ENCODE peak calls at places on chromosomes 1 and 21, in nine cellular contexts. O, E, A, T, J, B, G, Y and N are unnamed samples.
A peak's percentile ranks its signal among the peaks of the same experiment; 100 is the strongest.

GRCh38 chr1:204623894-204624361 is 61.6 kb downstream of the LRRN2 start:
- DNase-seq in J (peak; percentile 82), B (peak; percentile 32), T (no peak), G (no peak), O (no peak), A (no peak), E (no peak), Y (no peak), N (peak; percentile 27)

GRCh38 chr1:28122183-28122582 is 33.8 kb upstream of the EYA3 start:
- DNase-seq in E (no peak), O (no peak), J (no peak), Y (no peak), A (no peak), G (peak; percentile 64), B (no peak), T (no peak), N (no peak)

GRCh38 chr1:53362851-53363642 is 35.2 kb upstream of the LRP8 start:
- DNase-seq in E (no peak), Y (no peak), G (peak; percentile 34), O (no peak), T (peak; percentile 91), J (peak; percentile 51), B (no peak), A (peak; percentile 46), N (no peak)

GRCh38 chr1:59871746-59872145 is 54.8 kb downstream of the CYP2J2 start:
- DNase-seq in Y (no peak), E (no peak), J (no peak), G (no peak), O (peak; percentile 16), T (no peak), B (no peak), A (no peak), N (no peak)

GRCh38 chr1:11501491-11501897 is 22.5 kb downstream of the DISP3 start:
- DNase-seq in E (peak; percentile 44), T (no peak), Y (no peak), G (no peak), O (no peak), A (no peak), B (no peak), J (no peak), N (no peak)

GRCh38 chr1:57222307-57222706 is 201.6 kb downstream of the DAB1 start:
- DNase-seq in B (no peak), G (no peak), A (no peak), J (no peak), Y (no peak), T (no peak), O (no peak), E (no peak), N (no peak)

GRCh38 chr1:184002071-184002470 is 35.5 kb downstream of the COLGALT2 start:
- DNase-seq in A (no peak), G (peak; percentile 64), E (peak; percentile 58), T (no peak), J (peak; percentile 72), O (peak; percentile 93), Y (no peak), B (no peak), N (no peak)

GRCh38 chr21:21205604-21206003 is 207.4 kb downstream of the NCAM2 start:
- DNase-seq in T (no peak), J (no peak), Y (no peak), G (no peak), O (no peak), B (no peak), E (no peak), A (no peak), N (no peak)

GRCh38 chr1:202580604-202581003 is 129.7 kb downstream of the SYT2 start:
- DNase-seq in B (no peak), G (no peak), T (no peak), O (no peak), A (no peak), J (no peak), E (no peak), Y (no peak), N (no peak)

DNA sequence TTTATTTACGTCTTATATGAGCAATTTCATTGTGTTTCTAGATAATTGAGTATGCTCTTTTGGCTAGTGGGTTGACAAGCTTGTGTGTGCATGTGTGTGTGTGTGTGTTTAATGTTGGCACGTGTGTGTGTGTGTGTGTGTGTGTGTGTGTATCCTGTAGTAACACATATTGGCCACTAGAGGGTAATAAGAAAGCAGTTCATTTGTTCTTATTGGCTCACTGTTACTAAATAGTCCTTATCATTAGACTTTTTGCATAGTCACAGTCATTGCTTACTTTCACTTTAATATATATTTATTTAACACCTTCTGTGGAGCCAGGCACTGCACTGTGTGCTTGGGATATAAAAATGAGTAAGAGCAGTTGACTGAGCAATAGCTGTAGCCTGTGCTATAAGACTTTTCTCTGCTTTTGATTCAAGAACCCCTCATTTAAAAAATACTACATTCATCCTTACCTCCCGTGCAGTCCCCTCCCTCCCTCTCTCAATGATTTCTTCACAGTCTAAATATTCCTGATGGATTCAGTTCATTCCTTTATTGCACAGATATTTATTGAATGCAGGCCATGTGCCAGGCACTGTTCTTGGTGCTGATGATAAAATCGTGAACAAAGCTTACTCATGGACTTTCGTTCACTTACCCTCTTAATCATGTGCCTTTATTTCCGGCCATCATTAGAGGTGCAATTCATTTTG is 96.7 kb downstream of the DYRK1A start:
- DNase-seq in T (no peak), Y (no peak), A (no peak), E (no peak), G (no peak), B (no peak), J (peak; percentile 61), O (peak; percentile 66), N (no peak)
- H3K27ac ChIP-seq in T (no peak overlapping the region), Y (no peak overlapping the region), A (no peak overlapping the region), E (peak overlapping the region; percentile 25), G (peak overlapping the region; percentile 23), B (peak overlapping the region; percentile 78), J (no peak overlapping the region), O (peak overlapping the region; percentile 64), N (no peak overlapping the region)

GRCh38 chr1:54456921-54457529 is 50.8 kb upstream of the SSBP3 start:
- DNase-seq in E (no peak), J (no peak), Y (no peak), B (no peak), A (no peak), O (no peak), T (no peak), G (no peak), N (no peak)
- H3K27ac ChIP-seq in E (no peak overlapping the region), J (peak overlapping the region; percentile 55), Y (no peak overlapping the region), B (peak overlapping the region; percentile 77), A (no peak overlapping the region), O (no peak overlapping the region), T (no peak overlapping the region), G (no peak overlapping the region), N (no peak overlapping the region)

GRCh38 chr1:55882931-55883330 is 667.8 kb upstream of the USP24 start:
- DNase-seq in Y (no peak), T (no peak), A (no peak), O (no peak), B (no peak), J (no peak), E (no peak), G (no peak), N (no peak)

GRCh38 chr1:55885619-55886018 is 670.5 kb upstream of the USP24 start:
- DNase-seq in E (no peak), Y (no peak), A (no peak), O (no peak), J (no peak), B (no peak), T (no peak), G (no peak), N (no peak)

GRCh38 chr1:55888685-55889317 is 673.6 kb upstream of the USP24 start:
- DNase-seq in E (no peak), G (no peak), T (no peak), Y (no peak), A (no peak), B (no peak), O (no peak), J (peak; percentile 52), N (no peak)

GRCh38 chr1:55893155-55893554 is 678.0 kb upstream of the USP24 start:
- DNase-seq in T (no peak), G (no peak), Y (no peak), J (peak; percentile 77), E (no peak), O (peak; percentile 55), B (peak; percentile 42), A (no peak), N (peak; percentile 13)

DNA sequence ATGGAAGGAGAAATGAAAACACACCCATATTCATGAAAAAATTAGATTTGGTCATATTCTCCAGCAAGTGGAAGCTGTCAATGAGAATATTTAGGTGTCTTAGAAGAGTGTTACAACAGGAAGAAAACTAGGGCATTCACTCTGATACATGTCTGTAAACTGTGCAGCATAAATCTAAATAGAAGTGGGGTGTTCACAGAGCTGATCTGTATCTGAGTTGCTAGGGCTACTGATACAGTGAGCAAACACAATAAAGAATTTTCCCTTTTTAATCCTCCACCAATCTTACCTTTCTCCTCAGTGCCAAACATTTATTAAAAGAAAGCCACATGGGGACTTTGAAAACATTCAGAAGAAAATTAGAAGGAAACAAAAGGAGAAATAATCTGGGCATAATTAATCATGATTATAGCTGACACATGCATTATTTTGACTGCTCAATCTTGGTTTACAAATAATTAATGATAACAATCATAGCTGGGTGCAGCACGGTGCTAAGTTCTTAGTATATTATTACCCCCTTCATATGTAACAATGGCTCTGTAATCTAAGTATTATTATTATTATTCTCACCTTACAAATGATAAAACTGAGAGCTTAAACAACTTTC is 672.0 kb upstream of the USP24 start:
- DNase-seq in B (no peak), Y (no peak), J (no peak), T (no peak), O (no peak), A (no peak), E (no peak), G (no peak), N (no peak)
- H3K27ac ChIP-seq in B (no peak overlapping the region), Y (no peak overlapping the region), J (no peak overlapping the region), T (no peak overlapping the region), O (no peak overlapping the region), A (no peak overlapping the region), E (no peak overlapping the region), G (no peak overlapping the region), N (no peak overlapping the region)

GRCh38 chr1:148158594-148158993 is 6.5 kb upstream of the NBPF11 start:
- DNase-seq in B (no peak), O (no peak), G (no peak), E (no peak), A (no peak), J (peak; percentile 22), Y (no peak), T (no peak), N (no peak)
- H3K27ac ChIP-seq in B (no peak overlapping the region), O (no peak overlapping the region), G (no peak overlapping the region), E (peak overlapping the region; percentile 46), A (no peak overlapping the region), J (no peak overlapping the region), Y (no peak overlapping the region), T (no peak overlapping the region), N (no peak overlapping the region)

DNA sequence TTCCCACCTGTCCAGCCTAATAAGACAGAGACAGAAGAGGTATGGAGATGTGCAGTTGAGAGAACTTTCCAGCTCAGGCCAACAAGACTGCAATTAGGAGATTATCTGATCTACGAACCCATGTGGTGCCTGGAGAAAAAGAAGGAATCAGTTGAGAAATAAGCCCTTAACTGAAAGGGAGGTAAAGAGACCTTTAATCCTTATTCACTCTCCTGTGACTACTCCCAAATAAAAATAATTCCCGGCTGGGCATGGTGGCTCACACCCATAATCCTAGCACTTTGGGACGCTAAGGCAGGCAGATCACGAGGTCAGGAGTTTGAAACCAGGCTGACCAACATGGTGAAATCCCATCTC is 31.9 kb upstream of the SARS1 start:
- DNase-seq in B (no peak), J (no peak), Y (no peak), T (no peak), E (no peak), G (no peak), O (no peak), A (no peak), N (no peak)
- H3K27ac ChIP-seq in B (no peak overlapping the region), J (no peak overlapping the region), Y (no peak overlapping the region), T (no peak overlapping the region), E (no peak overlapping the region), G (no peak overlapping the region), O (no peak overlapping the region), A (no peak overlapping the region), N (no peak overlapping the region)

GRCh38 chr1:9718006-9718680 is 66.6 kb downstream of the PIK3CD start:
- DNase-seq in A (no peak), E (no peak), O (no peak), B (no peak), Y (no peak), J (no peak), G (no peak), T (no peak), N (no peak)
- H3K27ac ChIP-seq in A (peak overlapping the region; percentile 81), E (no peak overlapping the region), O (no peak overlapping the region), B (no peak overlapping the region), Y (no peak overlapping the region), J (no peak overlapping the region), G (peak overlapping the region; percentile 16), T (peak overlapping the region; percentile 62), N (no peak overlapping the region)